ENCODE peak calls at places on chromosomes 2 and 18, in six cellular contexts. J is fibroblast of lung; K is HCT116; I is CD8-positive, alpha-beta memory T cell; T is neural progenitor cell; D is heart right ventricle. G is an unnamed sample.

GRCh38 chr2:74864728-74865722 is 31.1 kb downstream of the HK2 start:
- DNase-seq in T (no peak), I (no peak), J (peak), D (no peak), K (peak), G (no peak)

GRCh38 chr2:30713698-30714097 is 93.5 kb downstream of the CAPN13 start:
- DNase-seq in J (no peak), I (no peak), T (no peak), D (no peak), K (no peak), G (no peak)

GRCh38 chr2:233351423-233351822 is 2.9 kb upstream of the DGKD start:
- DNase-seq in J (peak), K (peak), D (no peak), I (no peak), T (no peak), G (no peak)

GRCh38 chr2:58913082-58913726 is 672.1 kb upstream of the FANCL start:
- DNase-seq in K (no peak), D (no peak), T (peak), J (no peak), I (no peak), G (no peak)

GRCh38 chr2:124091721-124092120 is 66.6 kb downstream of the CNTNAP5 start:
- DNase-seq in I (no peak), T (no peak), J (no peak), D (no peak), K (no peak), G (no peak)

GRCh38 chr2:181025004-181025403 is 44.6 kb downstream of the UBE2E3 start:
- DNase-seq in T (no peak), D (no peak), J (no peak), K (no peak), I (no peak), G (no peak)

GRCh38 chr2:119435148-119435952 is 3.7 kb downstream of the TMEM37 start:
- DNase-seq in J (no peak), T (no peak), D (no peak), I (no peak), K (no peak), G (no peak)

GRCh38 chr18:24894880-24895279 is 434.4 kb downstream of the HRH4 start:
- DNase-seq in T (no peak), D (no peak), I (no peak), K (no peak), J (peak), G (no peak)

GRCh38 chr2:232622563-232622962 is 10.8 kb upstream of the EFHD1 start:
- DNase-seq in D (no peak), T (no peak), J (no peak), I (no peak), K (no peak), G (no peak)

GRCh38 chr2:30666307-30666874 is 140.9 kb downstream of the CAPN13 start:
- DNase-seq in D (no peak), I (no peak), T (no peak), J (peak), K (no peak), G (no peak)

GRCh38 chr2:2662847-2663356 is 331.8 kb upstream of the MYT1L start:
- DNase-seq in K (no peak), T (no peak), D (no peak), I (no peak), J (no peak), G (no peak)

GRCh38 chr2:102060047-102060446 is 68.3 kb downstream of the IL1R2 start:
- DNase-seq in K (no peak), D (no peak), T (no peak), J (peak), I (no peak), G (no peak)

GRCh38 chr18:9666548-9666947 is 41.6 kb upstream of the RAB31 start:
- DNase-seq in I (no peak), T (no peak), J (no peak), K (no peak), D (no peak), G (no peak)

GRCh38 chr2:144518744-144519596 is 949 bp downstream of the ZEB2 start:
- DNase-seq in J (no peak), K (no peak), T (no peak), D (no peak), I (no peak), G (no peak)

GRCh38 chr18:35971661-35972196 is 750 bp upstream of the RMP24 start:
- DNase-seq in I (no peak), D (no peak), J (no peak), T (no peak), K (no peak), G (no peak)
- H3K27ac ChIP-seq in I (peak), D (peak), J (peak), T (no peak), K (peak), G (peak)

GRCh38 chr2:163732718-163733117 is 3.1 kb downstream of the FIGN start:
- DNase-seq in I (no peak), J (peak), K (no peak), T (no peak), D (no peak), G (no peak)
- H3K27ac ChIP-seq in I (no peak), J (no peak), K (no peak), T (peak), D (peak), G (no peak)

GRCh38 chr18:23300211-23300887 is 152.7 kb upstream of the RIOK3 start:
- DNase-seq in D (no peak), J (no peak), I (no peak), K (no peak), T (no peak), G (no peak)
- H3K27ac ChIP-seq in D (no peak), J (no peak), I (no peak), K (no peak), T (no peak), G (no peak)

DNA sequence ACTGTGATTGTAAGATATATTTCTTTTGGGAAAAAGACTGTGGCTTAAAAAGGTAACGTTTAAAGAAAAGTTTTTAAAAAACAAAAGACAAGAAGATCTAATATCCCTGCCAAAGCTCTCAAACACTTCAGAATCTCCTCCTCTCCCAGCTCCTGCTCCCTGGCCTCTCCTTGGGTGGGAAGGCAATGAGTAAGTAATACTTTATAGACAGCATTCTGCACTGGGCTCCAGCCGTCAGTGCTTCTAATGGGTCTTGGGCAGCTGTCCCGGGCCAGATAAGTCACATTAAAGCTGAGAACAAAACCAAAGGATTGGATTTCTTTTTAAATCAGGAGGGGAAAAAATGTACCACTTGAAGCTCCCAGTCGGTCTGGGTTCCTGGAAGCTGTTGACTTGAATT is 133.7 kb downstream of the ALPK2 start:
- DNase-seq in D (no peak), T (no peak), I (no peak), J (peak), K (no peak), G (no peak)
- H3K27ac ChIP-seq in D (no peak), T (no peak), I (no peak), J (no peak), K (no peak), G (no peak)

GRCh38 chr2:127887452-127888219 is 1.9 kb upstream of the AMMECR1L start:
- DNase-seq in I (no peak), T (no peak), J (peak), K (no peak), D (no peak), G (no peak)
- H3K27ac ChIP-seq in I (no peak), T (no peak), J (peak), K (peak), D (peak), G (peak)

GRCh38 chr2:37766087-37766486 is 94.6 kb upstream of the CDC42EP3 start:
- DNase-seq in J (no peak), I (no peak), D (no peak), T (no peak), K (no peak), G (no peak)

GRCh38 chr2:37768491-37768925 is 97.1 kb upstream of the CDC42EP3 start:
- DNase-seq in D (no peak), J (peak), K (no peak), I (no peak), T (no peak), G (no peak)

GRCh38 chr2:37767051-37767450 is 95.6 kb upstream of the CDC42EP3 start:
- DNase-seq in J (peak), K (no peak), T (no peak), I (no peak), D (no peak), G (no peak)

GRCh38 chr2:37764739-37765138 is 93.3 kb upstream of the CDC42EP3 start:
- DNase-seq in D (no peak), I (no peak), J (no peak), T (no peak), K (no peak), G (no peak)

GRCh38 chr2:37764108-37764507 is 92.7 kb upstream of the CDC42EP3 start:
- DNase-seq in J (no peak), K (no peak), D (no peak), I (no peak), T (no peak), G (no peak)
- H3K27ac ChIP-seq in J (no peak), K (no peak), D (no peak), I (no peak), T (no peak), G (no peak)

GRCh38 chr2:73828818-73829570 is at the start of gene STAMBP:
- DNase-seq in K (peak), I (peak), J (peak), T (peak), D (peak), G (peak)
- H3K27ac ChIP-seq in K (peak), I (peak), J (peak), T (peak), D (peak), G (peak)

GRCh38 chr2:226837787-226838603 is 2.1 kb downstream of the RHBDD1 start:
- DNase-seq in J (no peak), D (no peak), K (no peak), I (no peak), T (no peak), G (no peak)
- H3K27ac ChIP-seq in J (no peak), D (no peak), K (peak), I (peak), T (no peak), G (peak)

G was measured in CD4-positive, alpha-beta T cell.